ENCODE peak calls at places on chromosome 20, in ten cellular contexts. One of them, this sample, is unnamed.

GRCh38 chr20:21189761-21190523 is 64.1 kb downstream of the KIZ start:
- DNase-seq in cardiac muscle cell: no peak
- DNase-seq in hepatic stellate cell: no peak
- DNase-seq in ELR: no peak
- DNase-seq in NCI-H187 treated with DMSO at 0.1 percent for 48 hours: no peak
- DNase-seq in 8988T: no peak
- DNase-seq in NCI-H2029: no peak
- DNase-seq in activated CD8-positive, alpha-beta memory T cell treated with anti-CD3 and anti-CD28 coated beads for 1 hour: no peak
- DNase-seq in H9: peak; percentile 76
- DNase-seq in COLO829: no peak
- DNase-seq in this sample: peak; percentile 52

GRCh38 chr20:19992996-19993908 is 23.9 kb upstream of the NAA20 start:
- DNase-seq in cardiac muscle cell: no peak
- DNase-seq in hepatic stellate cell: peak; percentile 60
- DNase-seq in ELR: peak; percentile 98
- DNase-seq in NCI-H187 treated with DMSO at 0.1 percent for 48 hours: no peak
- DNase-seq in 8988T: no peak
- DNase-seq in NCI-H2029: no peak
- DNase-seq in activated CD8-positive, alpha-beta memory T cell treated with anti-CD3 and anti-CD28 coated beads for 1 hour: no peak
- DNase-seq in H9: peak; percentile 76
- DNase-seq in COLO829: peak; percentile 96
- DNase-seq in this sample: peak; percentile 62

GRCh38 chr20:45229264-45230056 is 8.3 kb downstream of the SEMG2 start:
- DNase-seq in cardiac muscle cell: no peak
- DNase-seq in hepatic stellate cell: no peak
- DNase-seq in ELR: peak; percentile 45
- DNase-seq in NCI-H187 treated with DMSO at 0.1 percent for 48 hours: no peak
- DNase-seq in 8988T: no peak
- DNase-seq in NCI-H2029: peak; percentile 70
- DNase-seq in activated CD8-positive, alpha-beta memory T cell treated with anti-CD3 and anti-CD28 coated beads for 1 hour: no peak
- DNase-seq in H9: peak; percentile 87
- DNase-seq in COLO829: no peak
- DNase-seq in this sample: no peak

GRCh38 chr20:61968932-61969331 is 96.7 kb downstream of the TAF4 start:
- DNase-seq in cardiac muscle cell: no peak
- DNase-seq in hepatic stellate cell: no peak
- DNase-seq in ELR: no peak
- DNase-seq in NCI-H187 treated with DMSO at 0.1 percent for 48 hours: no peak
- DNase-seq in 8988T: no peak
- DNase-seq in NCI-H2029: no peak
- DNase-seq in activated CD8-positive, alpha-beta memory T cell treated with anti-CD3 and anti-CD28 coated beads for 1 hour: no peak
- DNase-seq in H9: no peak
- DNase-seq in COLO829: no peak
- DNase-seq in this sample: no peak

GRCh38 chr20:7772376-7772775 is 167.9 kb downstream of the HAO1 start:
- DNase-seq in cardiac muscle cell: no peak
- DNase-seq in hepatic stellate cell: no peak
- DNase-seq in ELR: peak; percentile 2
- DNase-seq in NCI-H187 treated with DMSO at 0.1 percent for 48 hours: no peak
- DNase-seq in 8988T: no peak
- DNase-seq in NCI-H2029: no peak
- DNase-seq in activated CD8-positive, alpha-beta memory T cell treated with anti-CD3 and anti-CD28 coated beads for 1 hour: no peak
- DNase-seq in H9: no peak
- DNase-seq in COLO829: no peak
- DNase-seq in this sample: no peak

GRCh38 chr20:846894-847278 is 13.4 kb downstream of the FAM110A start:
- DNase-seq in cardiac muscle cell: no peak
- DNase-seq in hepatic stellate cell: no peak
- DNase-seq in ELR: no peak
- DNase-seq in NCI-H187 treated with DMSO at 0.1 percent for 48 hours: no peak
- DNase-seq in 8988T: no peak
- DNase-seq in NCI-H2029: no peak
- DNase-seq in activated CD8-positive, alpha-beta memory T cell treated with anti-CD3 and anti-CD28 coated beads for 1 hour: peak; percentile 47
- DNase-seq in H9: no peak
- DNase-seq in COLO829: no peak
- DNase-seq in this sample: no peak

GRCh38 chr20:48350291-48350988 is 477.4 kb downstream of the PREX1 start:
- DNase-seq in cardiac muscle cell: no peak
- DNase-seq in hepatic stellate cell: no peak
- DNase-seq in ELR: no peak
- DNase-seq in NCI-H187 treated with DMSO at 0.1 percent for 48 hours: no peak
- DNase-seq in 8988T: no peak
- DNase-seq in NCI-H2029: peak; percentile 21
- DNase-seq in activated CD8-positive, alpha-beta memory T cell treated with anti-CD3 and anti-CD28 coated beads for 1 hour: no peak
- DNase-seq in H9: peak; percentile 83
- DNase-seq in COLO829: no peak
- DNase-seq in this sample: no peak

GRCh38 chr20:17226410-17227198 is at the start of gene PCSK2:
- DNase-seq in cardiac muscle cell: peak; percentile 92
- DNase-seq in hepatic stellate cell: peak; percentile 9
- DNase-seq in ELR: peak; percentile 1
- DNase-seq in NCI-H187 treated with DMSO at 0.1 percent for 48 hours: peak; percentile 45
- DNase-seq in 8988T: no peak
- DNase-seq in NCI-H2029: peak; percentile 77
- DNase-seq in activated CD8-positive, alpha-beta memory T cell treated with anti-CD3 and anti-CD28 coated beads for 1 hour: no peak
- DNase-seq in H9: peak; percentile 91
- DNase-seq in COLO829: peak; percentile 39
- DNase-seq in this sample: peak; percentile 58

GRCh38 chr20:56440346-56441007 is 27.9 kb upstream of the RTF2 start:
- DNase-seq in cardiac muscle cell: no peak
- DNase-seq in hepatic stellate cell: no peak
- DNase-seq in ELR: peak; percentile 39
- DNase-seq in NCI-H187 treated with DMSO at 0.1 percent for 48 hours: no peak
- DNase-seq in 8988T: no peak
- DNase-seq in NCI-H2029: no peak
- DNase-seq in activated CD8-positive, alpha-beta memory T cell treated with anti-CD3 and anti-CD28 coated beads for 1 hour: peak; percentile 28
- DNase-seq in H9: no peak
- DNase-seq in COLO829: no peak
- DNase-seq in this sample: no peak

GRCh38 chr20:33443006-33443511 is 504 bp downstream of the SNTA1 start:
- DNase-seq in cardiac muscle cell: peak; percentile 70
- DNase-seq in hepatic stellate cell: peak; percentile 40
- DNase-seq in ELR: peak; percentile 37
- DNase-seq in NCI-H187 treated with DMSO at 0.1 percent for 48 hours: no peak
- DNase-seq in 8988T: peak; percentile 63
- DNase-seq in NCI-H2029: no peak
- DNase-seq in activated CD8-positive, alpha-beta memory T cell treated with anti-CD3 and anti-CD28 coated beads for 1 hour: no peak
- DNase-seq in H9: no peak
- DNase-seq in COLO829: no peak
- DNase-seq in this sample: no peak

GRCh38 chr20:19745106-19745505 is 13.0 kb upstream of the RIN2 start:
- DNase-seq in cardiac muscle cell: no peak
- DNase-seq in hepatic stellate cell: no peak
- DNase-seq in ELR: no peak
- DNase-seq in NCI-H187 treated with DMSO at 0.1 percent for 48 hours: no peak
- DNase-seq in 8988T: no peak
- DNase-seq in NCI-H2029: no peak
- DNase-seq in activated CD8-positive, alpha-beta memory T cell treated with anti-CD3 and anti-CD28 coated beads for 1 hour: no peak
- DNase-seq in H9: no peak
- DNase-seq in COLO829: no peak
- DNase-seq in this sample: no peak

GRCh38 chr20:35129647-35130069 is 17.5 kb downstream of the EDEM2 start:
- DNase-seq in cardiac muscle cell: no peak
- DNase-seq in hepatic stellate cell: no peak
- DNase-seq in ELR: peak; percentile 75
- DNase-seq in NCI-H187 treated with DMSO at 0.1 percent for 48 hours: no peak
- DNase-seq in 8988T: no peak
- DNase-seq in NCI-H2029: peak; percentile 1
- DNase-seq in activated CD8-positive, alpha-beta memory T cell treated with anti-CD3 and anti-CD28 coated beads for 1 hour: no peak
- DNase-seq in H9: no peak
- DNase-seq in COLO829: no peak
- DNase-seq in this sample: no peak

GRCh38 chr20:53208110-53208908 is 236.2 kb downstream of the TSHZ2 start:
- DNase-seq in cardiac muscle cell: peak; percentile 13
- DNase-seq in hepatic stellate cell: no peak
- DNase-seq in ELR: no peak
- DNase-seq in NCI-H187 treated with DMSO at 0.1 percent for 48 hours: no peak
- DNase-seq in 8988T: no peak
- DNase-seq in NCI-H2029: no peak
- DNase-seq in activated CD8-positive, alpha-beta memory T cell treated with anti-CD3 and anti-CD28 coated beads for 1 hour: no peak
- DNase-seq in H9: peak; percentile 75
- DNase-seq in COLO829: no peak
- DNase-seq in this sample: no peak

This sample was measured in pons.